ENCODE peak calls at places on chromosomes 6 and 20, in seven cellular contexts. G is Panc1; K is NCI-H1048; N is foreskin fibroblast; B is retina; J is AG04450; U is stimulated activated CD4-positive, alpha-beta T cell treated with anti-CD3 and anti-CD28 coated beads, TNF-alpha, amount 100 ng/mL, for 4 hours. H is an unnamed sample.

GRCh38 chr20:48682529-48683385 is 145.0 kb downstream of the PREX1 start:
- DNase-seq in U (no peak), J (peak; percentile 93), B (peak; percentile 72), K (peak; percentile 43), N (peak; percentile 99), G (no peak), H (no peak)

GRCh38 chr6:35318200-35318844 is 20.7 kb downstream of the DEF6 start:
- DNase-seq in N (peak; percentile 91), K (peak; percentile 36), B (peak; percentile 95), U (no peak), J (peak; percentile 27), G (no peak), H (no peak)

GRCh38 chr6:155313602-155314091 is 637 bp downstream of the TFB1M start:
- DNase-seq in K (no peak), G (no peak), B (no peak), U (no peak), N (peak; percentile 43), J (no peak), H (no peak)

GRCh38 chr20:18001131-18001921 is 32.5 kb downstream of the MGME1 start:
- DNase-seq in G (no peak), N (peak; percentile 74), U (no peak), K (no peak), B (no peak), J (no peak), H (no peak)

GRCh38 chr6:3876866-3877265 is 27.7 kb downstream of the FAM50B start:
- DNase-seq in G (no peak), U (no peak), K (no peak), B (no peak), N (peak; percentile 82), J (no peak), H (no peak)

GRCh38 chr20:5660346-5660745 is 89.9 kb upstream of the SHLD1 start:
- DNase-seq in K (no peak), N (peak; percentile 45), J (no peak), G (no peak), U (no peak), B (no peak), H (no peak)

GRCh38 chr6:91669154-91669903 is 1082.5 kb upstream of the MAP3K7 start:
- DNase-seq in J (no peak), K (no peak), B (peak; percentile 75), G (no peak), U (no peak), N (no peak), H (no peak)

GRCh38 chr6:80363501-80363900 is 257.0 kb downstream of the BCKDHB start:
- DNase-seq in U (no peak), N (peak; percentile 33), G (no peak), J (no peak), B (no peak), K (no peak), H (no peak)

GRCh38 chr20:6075428-6076219 is 21.8 kb upstream of the LRRN4 start:
- DNase-seq in B (no peak), G (no peak), N (no peak), U (no peak), J (no peak), K (no peak), H (no peak)

GRCh38 chr20:3340443-3340842 is 67.0 kb downstream of the DNAAF9 start:
- DNase-seq in B (no peak), U (no peak), N (peak; percentile 78), J (no peak), G (no peak), K (no peak), H (no peak)

GRCh38 chr6:28982476-28983266 is 22.4 kb downstream of the ZNF311 start:
- DNase-seq in U (no peak), N (peak; percentile 77), K (no peak), J (no peak), G (no peak), B (no peak), H (no peak)

GRCh38 chr6:116376149-116376548 is 5.4 kb downstream of the DSE start:
- DNase-seq in J (no peak), G (no peak), K (no peak), B (no peak), N (no peak), U (no peak), H (no peak)

GRCh38 chr6:15479761-15480160 is 183.1 kb downstream of the DTNBP1 start:
- DNase-seq in B (no peak), U (no peak), N (peak; percentile 51), K (no peak), G (no peak), J (no peak), H (no peak)

GRCh38 chr6:45212976-45213375 is 115.2 kb upstream of the RUNX2 start:
- DNase-seq in G (no peak), U (no peak), N (no peak), B (no peak), K (no peak), J (no peak), H (no peak)

GRCh38 chr6:140269766-140270165 is 895.3 kb upstream of the CITED2 start:
- DNase-seq in J (no peak), G (no peak), K (no peak), U (no peak), B (no peak), N (peak; percentile 6), H (no peak)

H was measured in activated B cell treated with CpG ODN at 0.5 μM for 24 hours.